ENCODE peak calls at places on chromosomes 7 and 10, in ten cellular contexts. M is upper lobe of left lung; L is uterus; K is left ventricle myocardium inferior; X is H9; N is neural progenitor cell; P is lower lobe of right lung; G is left lung; S is Peyer's patch; O is CD4-positive, CD25-positive, alpha-beta regulatory T cell. C is an unnamed sample.

GRCh38 chr10:78058562-78058961 is 24.9 kb downstream of the RPS24 start:
- DNase-seq in G (no peak), P (no peak), O (no peak), L (no peak), N (no peak), S (no peak), M (no peak), K (no peak), X (no peak), C (peak; percentile 16)

GRCh38 chr10:70328018-70328417 is 44.2 kb upstream of the NPFFR1 start:
- DNase-seq in P (no peak), O (no peak), S (no peak), M (no peak), L (no peak), X (no peak), K (no peak), G (no peak), N (no peak), C (no peak)

GRCh38 chr7:81268551-81268950 is 349.7 kb upstream of the SEMA3C start:
- DNase-seq in X (no peak), K (no peak), N (no peak), G (no peak), P (no peak), L (no peak), O (no peak), M (no peak), S (no peak), C (no peak)

GRCh38 chr7:75806560-75807307 is 6.9 kb downstream of the CCL24 start:
- DNase-seq in K (no peak), P (no peak), G (no peak), X (no peak), O (no peak), S (no peak), L (no peak), N (no peak), M (no peak), C (no peak)

GRCh38 chr7:100575206-100575631 is 1.5 kb upstream of the SAP25 start:
- DNase-seq in L (no peak), O (no peak), N (no peak), P (no peak), K (no peak), M (no peak), S (no peak), G (no peak), X (peak; percentile 48), C (no peak)

GRCh38 chr7:132376361-132377013 is 199.8 kb downstream of the PLXNA4 start:
- DNase-seq in X (no peak), N (no peak), P (no peak), K (no peak), L (no peak), O (no peak), M (no peak), S (no peak), G (no peak), C (no peak)

GRCh38 chr7:134315679-134316538 is 821 bp downstream of the SLC35B4 start:
- DNase-seq in O (no peak), P (no peak), G (no peak), S (no peak), K (no peak), N (no peak), X (no peak), M (peak; percentile 22), L (peak; percentile 14), C (no peak)

GRCh38 chr10:60236869-60237524 is 152.7 kb downstream of the ANK3 start:
- DNase-seq in S (peak; percentile 86), G (no peak), L (no peak), M (peak; percentile 52), O (no peak), X (no peak), P (peak; percentile 77), N (no peak), K (peak; percentile 24), C (peak; percentile 77)

GRCh38 chr10:44991571-44991970 is 9.2 kb upstream of the ZNF22 start:
- DNase-seq in S (no peak), G (no peak), K (no peak), N (no peak), L (peak; percentile 64), M (no peak), O (no peak), P (no peak), X (no peak), C (peak; percentile 56)

GRCh38 chr10:44993226-44993921 is 7.3 kb upstream of the ZNF22 start:
- DNase-seq in P (no peak), K (no peak), O (no peak), N (no peak), L (no peak), M (no peak), G (no peak), X (no peak), S (no peak), C (peak; percentile 66)

GRCh38 chr10:44992732-44993225 is 7.9 kb upstream of the ZNF22 start:
- DNase-seq in S (no peak), L (no peak), M (no peak), N (no peak), O (no peak), G (no peak), X (no peak), P (no peak), K (no peak), C (no peak)

GRCh38 chr10:44990965-44991364 is 9.8 kb upstream of the ZNF22 start:
- DNase-seq in N (no peak), X (peak; percentile 20), S (no peak), M (no peak), K (no peak), L (no peak), G (no peak), P (no peak), O (no peak), C (peak; percentile 56)

GRCh38 chr10:44992070-44992731 is 8.5 kb upstream of the ZNF22 start:
- DNase-seq in P (no peak), X (peak; percentile 17), N (no peak), M (no peak), K (no peak), L (peak; percentile 33), S (no peak), G (no peak), O (no peak), C (peak; percentile 76)
- H3K4me1 ChIP-seq in P (peaks cover 66% of the 10 kb centered on the region), X (peaks cover 7% of the 10 kb centered on the region), N (peaks cover 36% of the 10 kb centered on the region), M (peaks cover 58% of the 10 kb centered on the region), K (peaks cover 85% of the 10 kb centered on the region), L (peaks cover 5% of the 10 kb centered on the region), S (no peaks in the 10 kb centered on the region), G (peaks cover 55% of the 10 kb centered on the region), O (no peaks in the 10 kb centered on the region), C (peaks cover 8% of the 10 kb centered on the region)

DNA sequence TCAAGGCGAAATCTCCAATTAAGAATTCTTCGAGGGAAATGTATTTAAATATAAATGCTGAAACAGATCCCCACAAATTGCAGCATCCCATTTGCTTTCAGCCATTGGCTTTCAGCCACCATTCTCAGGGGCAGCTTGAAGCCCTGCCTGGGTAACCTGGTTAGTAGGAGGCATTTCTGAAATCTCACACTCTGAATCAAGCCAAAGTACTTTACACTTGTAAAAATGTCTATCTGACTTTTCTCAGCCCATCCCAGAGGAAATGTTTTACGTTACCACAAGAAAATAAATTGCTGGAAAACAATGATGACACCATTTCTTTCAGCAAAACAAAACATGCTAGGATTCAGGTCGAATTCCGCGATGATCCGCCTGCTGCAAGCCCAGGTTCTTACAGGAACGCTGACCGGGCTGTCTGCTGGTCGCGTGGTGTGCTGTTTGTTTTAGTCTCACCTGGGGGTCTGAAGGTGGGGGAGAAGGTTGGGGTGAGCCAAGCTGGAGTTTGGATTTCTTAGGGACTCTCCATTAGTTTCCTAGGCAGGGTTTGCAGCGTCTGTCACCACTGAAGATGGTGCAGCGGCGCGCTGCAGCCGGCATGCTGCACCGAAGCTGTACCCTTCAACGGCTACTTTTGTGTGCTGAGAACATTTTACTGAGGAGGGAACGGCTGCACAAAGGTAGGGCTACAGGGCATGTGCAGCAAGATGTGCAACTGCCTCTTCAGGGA is 48.8 kb downstream of the GCC1 start:
- DNase-seq in N (peak; percentile 42), S (no peak), K (no peak), X (peak; percentile 29), M (no peak), L (no peak), O (no peak), P (no peak), G (no peak), C (no peak)
- H3K27ac ChIP-seq in N (no peak overlapping the region), S (no peak overlapping the region), K (no peak overlapping the region), X (no peak overlapping the region), M (no peak overlapping the region), L (no peak overlapping the region), O (no peak overlapping the region), P (no peak overlapping the region), G (no peak overlapping the region), C (no peak overlapping the region)

DNA sequence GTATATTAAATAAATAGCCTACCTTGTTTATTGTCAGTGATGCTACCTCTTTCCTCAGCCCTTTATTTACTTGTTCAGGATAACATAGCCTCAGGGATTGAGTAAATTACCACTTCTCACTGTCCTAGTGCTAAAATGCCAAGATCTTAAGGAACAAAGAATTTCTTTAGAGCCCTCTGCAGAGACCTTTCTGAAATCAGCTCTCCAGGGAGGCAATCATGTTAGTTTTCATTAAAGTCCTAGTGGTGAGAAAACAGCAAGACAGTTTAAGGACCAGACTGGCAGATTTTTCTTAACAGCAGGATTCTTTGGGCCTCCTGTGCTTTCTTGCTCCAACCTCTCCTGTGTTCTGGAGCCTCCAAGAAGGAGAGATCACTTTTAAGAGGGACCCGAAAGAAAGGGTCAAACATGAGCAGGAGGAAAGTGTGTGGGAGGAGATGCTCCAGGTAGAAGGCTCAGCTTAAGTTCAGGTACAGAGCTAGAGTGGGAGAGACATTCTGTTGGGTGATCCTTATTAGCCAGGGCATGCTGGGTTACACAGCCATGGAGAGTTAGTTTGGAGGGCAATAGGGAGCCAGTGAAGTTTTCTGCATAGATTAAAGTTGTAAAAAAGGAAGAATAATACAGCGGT is 1.2 kb upstream of the PLCE1 start:
- DNase-seq in P (no peak), K (no peak), L (no peak), O (no peak), G (no peak), S (no peak), M (no peak), X (no peak), N (peak; percentile 37), C (no peak)
- H3K27me3 ChIP-seq in P (peaks cover 18% of the 10 kb centered on the region), K (peaks cover 33% of the 10 kb centered on the region), L (no peaks in the 10 kb centered on the region), O (peaks cover 22% of the 10 kb centered on the region), G (peaks cover 25% of the 10 kb centered on the region), S (no peaks in the 10 kb centered on the region), M (peaks cover 2% of the 10 kb centered on the region), X (peaks cover 41% of the 10 kb centered on the region), N (peaks cover 80% of the 10 kb centered on the region), C (no peaks in the 10 kb centered on the region)

GRCh38 chr10:29604291-29604825 is 30.4 kb downstream of the SVIL start:
- DNase-seq in K (no peak), N (no peak), S (no peak), L (no peak), P (no peak), O (no peak), X (no peak), M (no peak), G (no peak), C (no peak)

GRCh38 chr10:29600067-29600466 is 34.7 kb downstream of the SVIL start:
- DNase-seq in M (no peak), S (no peak), G (no peak), L (no peak), N (no peak), O (no peak), X (no peak), P (no peak), K (no peak), C (no peak)

GRCh38 chr10:29600821-29601220 is 34.0 kb downstream of the SVIL start:
- DNase-seq in X (no peak), O (no peak), K (no peak), G (no peak), L (no peak), M (no peak), N (no peak), P (no peak), S (no peak), C (no peak)

GRCh38 chr10:29607576-29607975 is 27.2 kb downstream of the SVIL start:
- DNase-seq in M (no peak), S (no peak), X (no peak), G (no peak), K (no peak), N (no peak), L (no peak), O (no peak), P (no peak), C (no peak)

DNA sequence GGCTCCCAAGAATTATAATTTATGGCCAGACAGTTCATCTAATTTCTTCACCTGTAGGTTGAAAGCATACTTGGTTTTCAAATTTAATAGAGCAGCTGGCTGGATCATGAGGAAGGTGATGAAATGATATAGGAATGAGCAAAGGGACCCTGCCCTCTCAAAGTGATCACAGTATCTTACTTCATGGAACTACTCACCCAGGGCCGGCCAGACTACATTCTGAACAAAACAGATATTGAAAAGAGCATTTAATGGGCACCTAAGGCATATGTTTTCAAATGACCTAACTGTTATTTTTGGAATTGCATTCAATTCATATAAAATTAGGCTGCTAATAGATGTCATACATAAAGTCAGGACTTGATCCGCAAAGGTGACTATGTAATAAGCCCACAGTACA is 31.3 kb downstream of the SVIL start:
- DNase-seq in S (no peak), N (no peak), G (no peak), X (no peak), P (no peak), K (no peak), L (no peak), M (no peak), O (no peak), C (no peak)
- H3K4me1 ChIP-seq in S (no peaks in the 10 kb centered on the region), N (peaks cover 5% of the 10 kb centered on the region), G (peaks cover 15% of the 10 kb centered on the region), X (peaks cover 3% of the 10 kb centered on the region), P (no peaks in the 10 kb centered on the region), K (peaks cover 88% of the 10 kb centered on the region), L (peaks cover 7% of the 10 kb centered on the region), M (no peaks in the 10 kb centered on the region), O (no peaks in the 10 kb centered on the region), C (peaks cover 12% of the 10 kb centered on the region)

C was measured in aorta.